ENCODE peak calls at places on chromosomes 16 and 17, in eight cellular contexts. W is cardiac muscle cell, A is PC-3, N is EL, P is GM23338, X is lower leg skin, T is BE2C, Y is transverse colon. K is an unnamed sample.

GRCh38 chr17:21251611-21252010 is 1.6 kb downstream of the NATD1 start:
- DNase-seq in W (no peak), A (no peak), N (no peak), P (no peak), X (no peak), T (no peak), Y (no peak), K (no peak)

GRCh38 chr17:47076171-47076570 is 97.1 kb upstream of the RPRML start:
- DNase-seq in W (no peak), A (no peak), N (no peak), P (no peak), X (no peak), T (no peak), Y (no peak), K (peak)

GRCh38 chr17:17445925-17446665 is 30.7 kb upstream of the MED9 start:
- DNase-seq in W (no peak), A (peak), N (peak), P (no peak), X (no peak), T (no peak), Y (peak), K (peak)

GRCh38 chr17:73803867-73804539 is 159.8 kb upstream of the SDK2 start:
- DNase-seq in W (no peak), A (no peak), N (no peak), P (peak), X (peak), T (no peak), Y (peak), K (no peak)

GRCh38 chr16:85331685-85332084 is 219.4 kb upstream of the CIBAR2 start:
- DNase-seq in W (no peak), A (no peak), N (no peak), P (no peak), X (no peak), T (no peak), Y (peak), K (no peak)

GRCh38 chr16:88920618-88921602 is 54.5 kb upstream of the PABPN1L start:
- DNase-seq in W (no peak), A (peak), N (peak), P (no peak), X (no peak), T (peak), Y (peak), K (peak)

GRCh38 chr17:39090832-39091622 is 60.4 kb downstream of the PLXDC1 start:
- DNase-seq in W (no peak), A (no peak), N (no peak), P (no peak), X (no peak), T (no peak), Y (no peak), K (no peak)

GRCh38 chr16:67431077-67431804 is at the start of gene HSD11B2:
- DNase-seq in W (peak), A (peak), N (peak), P (peak), X (peak), T (peak), Y (no peak), K (peak)

GRCh38 chr16:84055801-84056634 is 13.4 kb upstream of the SLC38A8 start:
- DNase-seq in W (no peak), A (no peak), N (no peak), P (no peak), X (peak), T (no peak), Y (no peak), K (no peak)

GRCh38 chr16:75000481-75001081 is 1.8 kb downstream of the ZNRF1 start:
- DNase-seq in W (peak), A (peak), N (peak), P (no peak), X (peak), T (peak), Y (no peak), K (peak)

GRCh38 chr16:53704445-53704813 is 473 bp downstream of the FTO start:
- DNase-seq in W (no peak), A (no peak), N (no peak), P (no peak), X (no peak), T (no peak), Y (no peak), K (no peak)

GRCh38 chr17:43669971-43670644 is 8.4 kb upstream of the MEOX1 start:
- DNase-seq in W (no peak), A (peak), N (no peak), P (peak), X (no peak), T (no peak), Y (peak), K (peak)

K was measured in IMR-90.